ENCODE peak calls at places on chromosome 13, in eight cellular contexts. P is stimulated activated CD8-positive, alpha-beta memory T cell treated with anti-CD3 and anti-CD28 coated beads, Interleukin-4, amount 100 ng/mL, for 24 hours; W is cardiac fibroblast; Q is transverse colon; M is kidney; J is body of pancreas; D is activated T-helper 1 cell treated with anti-CD3 and anti-CD28 coated beads, Interleukin-12 subunit alpha, Interleukin-12 subunit beta, Interleukin-2, Interleukin-4 antibody, amounts not matched to agents 30 ng/mL and 10 ng/mL and 1 ng/mL, durations not matched to agents 14 hours and 24 hours and 36 hours; I is heart right ventricle. U is an unnamed sample.

GRCh38 chr13:99895428-99895998 is 76.1 kb downstream of the ZIC5 start:
- DNase-seq in P (no peak), W (no peak), Q (no peak), M (no peak), J (no peak), D (no peak), I (no peak), U (no peak)

GRCh38 chr13:50222569-50223332 is 207.5 kb downstream of the KCNRG start:
- DNase-seq in P (no peak), W (peak), Q (peak), M (peak), J (peak), D (no peak), I (peak), U (no peak)

GRCh38 chr13:74388626-74389025 is 254.4 kb upstream of the KLF12 start:
- DNase-seq in P (no peak), W (no peak), Q (no peak), M (no peak), J (no peak), D (no peak), I (no peak), U (no peak)

GRCh38 chr13:39016789-39017188 is 21.1 kb downstream of the PROSER1 start:
- DNase-seq in P (no peak), W (peak), Q (peak), M (no peak), J (no peak), D (no peak), I (no peak), U (no peak)

GRCh38 chr13:30408319-30409101 is 13.8 kb upstream of the UBE2L5 start:
- DNase-seq in P (peak), W (peak), Q (peak), M (peak), J (peak), D (peak), I (peak), U (peak)

GRCh38 chr13:38350114-38350617 is 515 bp downstream of the UFM1 start:
- DNase-seq in P (peak), W (peak), Q (peak), M (peak), J (peak), D (peak), I (peak), U (peak)

GRCh38 chr13:23811366-23812027 is 77.7 kb downstream of the MIPEP start:
- DNase-seq in P (no peak), W (no peak), Q (no peak), M (no peak), J (no peak), D (no peak), I (no peak), U (no peak)

GRCh38 chr13:21541271-21541670 is 62.7 kb downstream of the MICU2 start:
- DNase-seq in P (no peak), W (no peak), Q (no peak), M (no peak), J (no peak), D (no peak), I (no peak), U (no peak)

GRCh38 chr13:41188584-41188983 is 5.8 kb downstream of the KBTBD7 start:
- DNase-seq in P (no peak), W (peak), Q (no peak), M (no peak), J (no peak), D (no peak), I (no peak), U (no peak)